ENCODE peak calls at places on chromosomes 7 and 10, in five cellular contexts. H is cardiac fibroblast, B is right lobe of liver, G is GM04503, D is head of caudate nucleus. O is an unnamed sample.

GRCh38 chr10:132939957-132940790 is 2.2 kb downstream of the CFAP46 start:
- DNase-seq in H (peak), B (peak), G (no peak), D (peak), O (peak)

GRCh38 chr7:135147899-135148721 is at the start of gene TMEM140:
- DNase-seq in H (peak), B (peak), G (no peak), D (no peak), O (no peak)

GRCh38 chr7:128755075-128755474 is 15.9 kb downstream of the CALU start:
- DNase-seq in H (no peak), B (no peak), G (no peak), D (no peak), O (no peak)

GRCh38 chr10:71980181-71981023 is 16.2 kb downstream of the CHST3 start:
- DNase-seq in H (peak), B (no peak), G (no peak), D (no peak), O (no peak)

GRCh38 chr7:30276203-30276900 is 8.0 kb upstream of the ZNRF2 start:
- DNase-seq in H (peak), B (no peak), G (no peak), D (peak), O (peak)

GRCh38 chr10:21517983-21518628 is 7.4 kb downstream of the SKIDA1 start:
- DNase-seq in H (peak), B (no peak), G (no peak), D (no peak), O (no peak)

GRCh38 chr7:55778631-55779030 is 83.9 kb downstream of the SEPTIN14 start:
- DNase-seq in H (no peak), B (no peak), G (no peak), D (no peak), O (no peak)

GRCh38 chr7:131747625-131748024 is 191.2 kb upstream of the PODXL start:
- DNase-seq in H (no peak), B (no peak), G (no peak), D (no peak), O (no peak)

GRCh38 chr7:88253640-88254039 is 33.8 kb upstream of the SRI start:
- DNase-seq in H (no peak), B (no peak), G (no peak), D (no peak), O (no peak)

GRCh38 chr10:31318382-31318853 is 598 bp upstream of the ZEB1 start:
- DNase-seq in H (peak), B (peak), G (no peak), D (peak), O (peak)

GRCh38 chr7:130329466-130329865 is 15.2 kb upstream of the CPA5 start:
- DNase-seq in H (no peak), B (no peak), G (no peak), D (no peak), O (no peak)

GRCh38 chr10:6678211-6678803 is 98.2 kb upstream of the PRKCQ start:
- DNase-seq in H (peak), B (no peak), G (no peak), D (peak), O (peak)

GRCh38 chr7:106071356-106071998 is 40.6 kb downstream of the SYPL1 start:
- DNase-seq in H (peak), B (no peak), G (no peak), D (no peak), O (no peak)

GRCh38 chr7:149610441-149611011 is 112.9 kb upstream of the ZNF746 start:
- DNase-seq in H (no peak), B (no peak), G (no peak), D (no peak), O (no peak)

GRCh38 chr10:112456533-112456932 is 9.5 kb downstream of the VTI1A start:
- DNase-seq in H (no peak), B (no peak), G (no peak), D (no peak), O (no peak)

GRCh38 chr7:66894463-66895080 is 26.5 kb upstream of the TMEM248 start:
- DNase-seq in H (peak), B (no peak), G (no peak), D (no peak), O (no peak)

GRCh38 chr10:98267894-98268693 is at the start of gene LOXL4:
- DNase-seq in H (peak), B (no peak), G (no peak), D (no peak), O (no peak)

GRCh38 chr10:50326757-50327701 is 75.7 kb upstream of the ASAH2 start:
- DNase-seq in H (peak), B (no peak), G (peak), D (no peak), O (no peak)

GRCh38 chr7:47647213-47647985 is 65.5 kb upstream of the TNS3 start:
- DNase-seq in H (no peak), B (no peak), G (no peak), D (no peak), O (no peak)

GRCh38 chr7:151454932-151455530 is 15.1 kb upstream of the CRYGN start:
- DNase-seq in H (no peak), B (no peak), G (no peak), D (no peak), O (no peak)

GRCh38 chr10:71551970-71552369 is 155.2 kb downstream of the CDH23 start:
- DNase-seq in H (no peak), B (no peak), G (no peak), D (no peak), O (no peak)

O was measured in occipital lobe.